ENCODE peak calls at places on chromosome 1, in ten cellular contexts. One of them, this sample, is unnamed.

GRCh38 chr1:11738096-11738495 is 2.2 kb downstream of the AGTRAP start:
- DNase-seq in GM19239: no peak
- DNase-seq in stimulated activated CD4-positive, alpha-beta T cell treated with anti-CD3 and anti-CD28 coated beads, Interleukin-2, amount 100 ng/mL, for 48 hours: no peak
- DNase-seq in mucosa of descending colon: no peak
- DNase-seq in CD8-positive, alpha-beta memory T cell: no peak
- DNase-seq in iPS-NIHi11: no peak
- DNase-seq in NCI-H1092: no peak
- DNase-seq in GM12892: no peak
- DNase-seq in effector CD4-positive, alpha-beta T cell: no peak
- DNase-seq in EL: no peak
- DNase-seq in this sample: no peak

GRCh38 chr1:242477944-242478343 is 46.6 kb downstream of the PLD5 start:
- DNase-seq in GM19239: no peak
- DNase-seq in stimulated activated CD4-positive, alpha-beta T cell treated with anti-CD3 and anti-CD28 coated beads, Interleukin-2, amount 100 ng/mL, for 48 hours: no peak
- DNase-seq in mucosa of descending colon: no peak
- DNase-seq in CD8-positive, alpha-beta memory T cell: no peak
- DNase-seq in iPS-NIHi11: no peak
- DNase-seq in NCI-H1092: peak
- DNase-seq in GM12892: no peak
- DNase-seq in effector CD4-positive, alpha-beta T cell: no peak
- DNase-seq in EL: no peak
- DNase-seq in this sample: no peak

GRCh38 chr1:2984399-2985061 is 36.7 kb upstream of the ACTRT2 start:
- DNase-seq in GM19239: no peak
- DNase-seq in stimulated activated CD4-positive, alpha-beta T cell treated with anti-CD3 and anti-CD28 coated beads, Interleukin-2, amount 100 ng/mL, for 48 hours: no peak
- DNase-seq in mucosa of descending colon: peak
- DNase-seq in CD8-positive, alpha-beta memory T cell: no peak
- DNase-seq in iPS-NIHi11: no peak
- DNase-seq in NCI-H1092: no peak
- DNase-seq in GM12892: no peak
- DNase-seq in effector CD4-positive, alpha-beta T cell: no peak
- DNase-seq in EL: no peak
- DNase-seq in this sample: no peak

GRCh38 chr1:245807954-245808719 is 653.4 kb downstream of the KIF26B start:
- DNase-seq in GM19239: peak
- DNase-seq in stimulated activated CD4-positive, alpha-beta T cell treated with anti-CD3 and anti-CD28 coated beads, Interleukin-2, amount 100 ng/mL, for 48 hours: no peak
- DNase-seq in mucosa of descending colon: no peak
- DNase-seq in CD8-positive, alpha-beta memory T cell: no peak
- DNase-seq in iPS-NIHi11: no peak
- DNase-seq in NCI-H1092: no peak
- DNase-seq in GM12892: no peak
- DNase-seq in effector CD4-positive, alpha-beta T cell: no peak
- DNase-seq in EL: no peak
- DNase-seq in this sample: no peak

GRCh38 chr1:8424539-8425116 is 106.7 kb downstream of the SLC45A1 start:
- DNase-seq in GM19239: no peak
- DNase-seq in stimulated activated CD4-positive, alpha-beta T cell treated with anti-CD3 and anti-CD28 coated beads, Interleukin-2, amount 100 ng/mL, for 48 hours: peak
- DNase-seq in mucosa of descending colon: peak
- DNase-seq in CD8-positive, alpha-beta memory T cell: peak
- DNase-seq in iPS-NIHi11: peak
- DNase-seq in NCI-H1092: no peak
- DNase-seq in GM12892: no peak
- DNase-seq in effector CD4-positive, alpha-beta T cell: peak
- DNase-seq in EL: peak
- DNase-seq in this sample: no peak

GRCh38 chr1:196071452-196071851 is 536.8 kb downstream of the KCNT2 start:
- DNase-seq in GM19239: no peak
- DNase-seq in stimulated activated CD4-positive, alpha-beta T cell treated with anti-CD3 and anti-CD28 coated beads, Interleukin-2, amount 100 ng/mL, for 48 hours: no peak
- DNase-seq in mucosa of descending colon: no peak
- DNase-seq in CD8-positive, alpha-beta memory T cell: no peak
- DNase-seq in iPS-NIHi11: no peak
- DNase-seq in NCI-H1092: no peak
- DNase-seq in GM12892: no peak
- DNase-seq in effector CD4-positive, alpha-beta T cell: no peak
- DNase-seq in EL: no peak
- DNase-seq in this sample: no peak

GRCh38 chr1:158983235-158983634 is 26.5 kb upstream of the IFI16 start:
- DNase-seq in GM19239: no peak
- DNase-seq in stimulated activated CD4-positive, alpha-beta T cell treated with anti-CD3 and anti-CD28 coated beads, Interleukin-2, amount 100 ng/mL, for 48 hours: no peak
- DNase-seq in mucosa of descending colon: no peak
- DNase-seq in CD8-positive, alpha-beta memory T cell: no peak
- DNase-seq in iPS-NIHi11: no peak
- DNase-seq in NCI-H1092: no peak
- DNase-seq in GM12892: no peak
- DNase-seq in effector CD4-positive, alpha-beta T cell: no peak
- DNase-seq in EL: no peak
- DNase-seq in this sample: no peak

GRCh38 chr1:195197116-195197515 is 1411.1 kb downstream of the KCNT2 start:
- DNase-seq in GM19239: no peak
- DNase-seq in stimulated activated CD4-positive, alpha-beta T cell treated with anti-CD3 and anti-CD28 coated beads, Interleukin-2, amount 100 ng/mL, for 48 hours: no peak
- DNase-seq in mucosa of descending colon: no peak
- DNase-seq in CD8-positive, alpha-beta memory T cell: no peak
- DNase-seq in iPS-NIHi11: no peak
- DNase-seq in NCI-H1092: no peak
- DNase-seq in GM12892: no peak
- DNase-seq in effector CD4-positive, alpha-beta T cell: no peak
- DNase-seq in EL: no peak
- DNase-seq in this sample: no peak

GRCh38 chr1:234102591-234102990 is 198.1 kb downstream of the SLC35F3 start:
- DNase-seq in GM19239: no peak
- DNase-seq in stimulated activated CD4-positive, alpha-beta T cell treated with anti-CD3 and anti-CD28 coated beads, Interleukin-2, amount 100 ng/mL, for 48 hours: no peak
- DNase-seq in mucosa of descending colon: no peak
- DNase-seq in CD8-positive, alpha-beta memory T cell: no peak
- DNase-seq in iPS-NIHi11: no peak
- DNase-seq in NCI-H1092: no peak
- DNase-seq in GM12892: no peak
- DNase-seq in effector CD4-positive, alpha-beta T cell: no peak
- DNase-seq in EL: no peak
- DNase-seq in this sample: no peak

GRCh38 chr1:37734629-37735591 is 30.0 kb downstream of the EPHA10 start:
- DNase-seq in GM19239: no peak
- DNase-seq in stimulated activated CD4-positive, alpha-beta T cell treated with anti-CD3 and anti-CD28 coated beads, Interleukin-2, amount 100 ng/mL, for 48 hours: no peak
- DNase-seq in mucosa of descending colon: peak
- DNase-seq in CD8-positive, alpha-beta memory T cell: no peak
- DNase-seq in iPS-NIHi11: peak
- DNase-seq in NCI-H1092: no peak
- DNase-seq in GM12892: no peak
- DNase-seq in effector CD4-positive, alpha-beta T cell: no peak
- DNase-seq in EL: no peak
- DNase-seq in this sample: peak

GRCh38 chr1:89271616-89272015 is 1.0 kb downstream of the GBP5 start:
- DNase-seq in GM19239: no peak
- DNase-seq in stimulated activated CD4-positive, alpha-beta T cell treated with anti-CD3 and anti-CD28 coated beads, Interleukin-2, amount 100 ng/mL, for 48 hours: no peak
- DNase-seq in mucosa of descending colon: no peak
- DNase-seq in CD8-positive, alpha-beta memory T cell: no peak
- DNase-seq in iPS-NIHi11: no peak
- DNase-seq in NCI-H1092: no peak
- DNase-seq in GM12892: no peak
- DNase-seq in effector CD4-positive, alpha-beta T cell: no peak
- DNase-seq in EL: peak
- DNase-seq in this sample: no peak

GRCh38 chr1:42070996-42071395 is 82.2 kb upstream of the GUCA2B start:
- DNase-seq in GM19239: no peak
- DNase-seq in stimulated activated CD4-positive, alpha-beta T cell treated with anti-CD3 and anti-CD28 coated beads, Interleukin-2, amount 100 ng/mL, for 48 hours: no peak
- DNase-seq in mucosa of descending colon: no peak
- DNase-seq in CD8-positive, alpha-beta memory T cell: no peak
- DNase-seq in iPS-NIHi11: no peak
- DNase-seq in NCI-H1092: no peak
- DNase-seq in GM12892: no peak
- DNase-seq in effector CD4-positive, alpha-beta T cell: no peak
- DNase-seq in EL: no peak
- DNase-seq in this sample: no peak

GRCh38 chr1:116002781-116003455 is 26.6 kb downstream of the SLC22A15 start:
- DNase-seq in GM19239: no peak
- DNase-seq in stimulated activated CD4-positive, alpha-beta T cell treated with anti-CD3 and anti-CD28 coated beads, Interleukin-2, amount 100 ng/mL, for 48 hours: no peak
- DNase-seq in mucosa of descending colon: no peak
- DNase-seq in CD8-positive, alpha-beta memory T cell: no peak
- DNase-seq in iPS-NIHi11: no peak
- DNase-seq in NCI-H1092: no peak
- DNase-seq in GM12892: no peak
- DNase-seq in effector CD4-positive, alpha-beta T cell: no peak
- DNase-seq in EL: no peak
- DNase-seq in this sample: no peak

GRCh38 chr1:198651685-198652400 is 13.0 kb downstream of the PTPRC start:
- DNase-seq in GM19239: no peak
- DNase-seq in stimulated activated CD4-positive, alpha-beta T cell treated with anti-CD3 and anti-CD28 coated beads, Interleukin-2, amount 100 ng/mL, for 48 hours: no peak
- DNase-seq in mucosa of descending colon: no peak
- DNase-seq in CD8-positive, alpha-beta memory T cell: no peak
- DNase-seq in iPS-NIHi11: no peak
- DNase-seq in NCI-H1092: no peak
- DNase-seq in GM12892: no peak
- DNase-seq in effector CD4-positive, alpha-beta T cell: no peak
- DNase-seq in EL: no peak
- DNase-seq in this sample: no peak

GRCh38 chr1:117365350-117366280 is 1.6 kb upstream of the MAN1A2 start:
- DNase-seq in GM19239: no peak
- DNase-seq in stimulated activated CD4-positive, alpha-beta T cell treated with anti-CD3 and anti-CD28 coated beads, Interleukin-2, amount 100 ng/mL, for 48 hours: no peak
- DNase-seq in mucosa of descending colon: no peak
- DNase-seq in CD8-positive, alpha-beta memory T cell: no peak
- DNase-seq in iPS-NIHi11: no peak
- DNase-seq in NCI-H1092: no peak
- DNase-seq in GM12892: no peak
- DNase-seq in effector CD4-positive, alpha-beta T cell: no peak
- DNase-seq in EL: peak
- DNase-seq in this sample: no peak

GRCh38 chr1:216005916-216006315 is 417.3 kb downstream of the USH2A start:
- DNase-seq in GM19239: no peak
- DNase-seq in stimulated activated CD4-positive, alpha-beta T cell treated with anti-CD3 and anti-CD28 coated beads, Interleukin-2, amount 100 ng/mL, for 48 hours: no peak
- DNase-seq in mucosa of descending colon: no peak
- DNase-seq in CD8-positive, alpha-beta memory T cell: no peak
- DNase-seq in iPS-NIHi11: no peak
- DNase-seq in NCI-H1092: no peak
- DNase-seq in GM12892: no peak
- DNase-seq in effector CD4-positive, alpha-beta T cell: no peak
- DNase-seq in EL: peak
- DNase-seq in this sample: no peak

GRCh38 chr1:112882271-112882744 is 73.7 kb downstream of the SLC16A1 start:
- DNase-seq in GM19239: no peak
- DNase-seq in stimulated activated CD4-positive, alpha-beta T cell treated with anti-CD3 and anti-CD28 coated beads, Interleukin-2, amount 100 ng/mL, for 48 hours: no peak
- DNase-seq in mucosa of descending colon: no peak
- DNase-seq in CD8-positive, alpha-beta memory T cell: no peak
- DNase-seq in iPS-NIHi11: no peak
- DNase-seq in NCI-H1092: no peak
- DNase-seq in GM12892: no peak
- DNase-seq in effector CD4-positive, alpha-beta T cell: no peak
- DNase-seq in EL: no peak
- DNase-seq in this sample: no peak

GRCh38 chr1:176119549-176119948 is 87.5 kb downstream of the COP1 start:
- DNase-seq in GM19239: no peak
- DNase-seq in stimulated activated CD4-positive, alpha-beta T cell treated with anti-CD3 and anti-CD28 coated beads, Interleukin-2, amount 100 ng/mL, for 48 hours: no peak
- DNase-seq in mucosa of descending colon: no peak
- DNase-seq in CD8-positive, alpha-beta memory T cell: no peak
- DNase-seq in iPS-NIHi11: peak
- DNase-seq in NCI-H1092: no peak
- DNase-seq in GM12892: no peak
- DNase-seq in effector CD4-positive, alpha-beta T cell: no peak
- DNase-seq in EL: peak
- DNase-seq in this sample: no peak

GRCh38 chr1:112713466-112714312 is 1.4 kb downstream of the PPM1J start:
- DNase-seq in GM19239: peak
- DNase-seq in stimulated activated CD4-positive, alpha-beta T cell treated with anti-CD3 and anti-CD28 coated beads, Interleukin-2, amount 100 ng/mL, for 48 hours: no peak
- DNase-seq in mucosa of descending colon: no peak
- DNase-seq in CD8-positive, alpha-beta memory T cell: no peak
- DNase-seq in iPS-NIHi11: no peak
- DNase-seq in NCI-H1092: no peak
- DNase-seq in GM12892: peak
- DNase-seq in effector CD4-positive, alpha-beta T cell: no peak
- DNase-seq in EL: no peak
- DNase-seq in this sample: no peak

GRCh38 chr1:154755858-154756730 is 114.0 kb downstream of the KCNN3 start:
- DNase-seq in GM19239: no peak
- DNase-seq in stimulated activated CD4-positive, alpha-beta T cell treated with anti-CD3 and anti-CD28 coated beads, Interleukin-2, amount 100 ng/mL, for 48 hours: no peak
- DNase-seq in mucosa of descending colon: no peak
- DNase-seq in CD8-positive, alpha-beta memory T cell: no peak
- DNase-seq in iPS-NIHi11: no peak
- DNase-seq in NCI-H1092: no peak
- DNase-seq in GM12892: no peak
- DNase-seq in effector CD4-positive, alpha-beta T cell: no peak
- DNase-seq in EL: peak
- DNase-seq in this sample: no peak

GRCh38 chr1:30371888-30372791 is 351.2 kb downstream of the MATN1 start:
- DNase-seq in GM19239: no peak
- DNase-seq in stimulated activated CD4-positive, alpha-beta T cell treated with anti-CD3 and anti-CD28 coated beads, Interleukin-2, amount 100 ng/mL, for 48 hours: no peak
- DNase-seq in mucosa of descending colon: no peak
- DNase-seq in CD8-positive, alpha-beta memory T cell: no peak
- DNase-seq in iPS-NIHi11: no peak
- DNase-seq in NCI-H1092: no peak
- DNase-seq in GM12892: no peak
- DNase-seq in effector CD4-positive, alpha-beta T cell: no peak
- DNase-seq in EL: no peak
- DNase-seq in this sample: no peak

GRCh38 chr1:151837197-151837596 is 2.4 kb downstream of the C2CD4D start:
- DNase-seq in GM19239: no peak
- DNase-seq in stimulated activated CD4-positive, alpha-beta T cell treated with anti-CD3 and anti-CD28 coated beads, Interleukin-2, amount 100 ng/mL, for 48 hours: no peak
- DNase-seq in mucosa of descending colon: no peak
- DNase-seq in CD8-positive, alpha-beta memory T cell: peak
- DNase-seq in iPS-NIHi11: no peak
- DNase-seq in NCI-H1092: no peak
- DNase-seq in GM12892: no peak
- DNase-seq in effector CD4-positive, alpha-beta T cell: peak
- DNase-seq in EL: no peak
- DNase-seq in this sample: no peak

GRCh38 chr1:147721711-147722110 is 38.7 kb downstream of the GJA5 start:
- DNase-seq in GM19239: no peak
- DNase-seq in stimulated activated CD4-positive, alpha-beta T cell treated with anti-CD3 and anti-CD28 coated beads, Interleukin-2, amount 100 ng/mL, for 48 hours: no peak
- DNase-seq in mucosa of descending colon: no peak
- DNase-seq in CD8-positive, alpha-beta memory T cell: no peak
- DNase-seq in iPS-NIHi11: no peak
- DNase-seq in NCI-H1092: no peak
- DNase-seq in GM12892: no peak
- DNase-seq in effector CD4-positive, alpha-beta T cell: no peak
- DNase-seq in EL: peak
- DNase-seq in this sample: no peak

GRCh38 chr1:15245593-15246325 is 1.3 kb upstream of the FHAD1 start:
- DNase-seq in GM19239: no peak
- DNase-seq in stimulated activated CD4-positive, alpha-beta T cell treated with anti-CD3 and anti-CD28 coated beads, Interleukin-2, amount 100 ng/mL, for 48 hours: no peak
- DNase-seq in mucosa of descending colon: no peak
- DNase-seq in CD8-positive, alpha-beta memory T cell: no peak
- DNase-seq in iPS-NIHi11: no peak
- DNase-seq in NCI-H1092: no peak
- DNase-seq in GM12892: no peak
- DNase-seq in effector CD4-positive, alpha-beta T cell: no peak
- DNase-seq in EL: peak
- DNase-seq in this sample: no peak

GRCh38 chr1:164320780-164321683 is 238.0 kb upstream of the PBX1 start:
- DNase-seq in GM19239: no peak
- DNase-seq in stimulated activated CD4-positive, alpha-beta T cell treated with anti-CD3 and anti-CD28 coated beads, Interleukin-2, amount 100 ng/mL, for 48 hours: no peak
- DNase-seq in mucosa of descending colon: peak
- DNase-seq in CD8-positive, alpha-beta memory T cell: no peak
- DNase-seq in iPS-NIHi11: peak
- DNase-seq in NCI-H1092: peak
- DNase-seq in GM12892: no peak
- DNase-seq in effector CD4-positive, alpha-beta T cell: no peak
- DNase-seq in EL: peak
- DNase-seq in this sample: no peak

GRCh38 chr1:975896-976683 is 5.8 kb downstream of the PERM1 start:
- DNase-seq in GM19239: peak
- DNase-seq in stimulated activated CD4-positive, alpha-beta T cell treated with anti-CD3 and anti-CD28 coated beads, Interleukin-2, amount 100 ng/mL, for 48 hours: peak
- DNase-seq in mucosa of descending colon: peak
- DNase-seq in CD8-positive, alpha-beta memory T cell: peak
- DNase-seq in iPS-NIHi11: peak
- DNase-seq in NCI-H1092: no peak
- DNase-seq in GM12892: peak
- DNase-seq in effector CD4-positive, alpha-beta T cell: no peak
- DNase-seq in EL: peak
- DNase-seq in this sample: no peak

GRCh38 chr1:62213075-62213914 is 18.6 kb downstream of the L1TD1 start:
- DNase-seq in GM19239: no peak
- DNase-seq in stimulated activated CD4-positive, alpha-beta T cell treated with anti-CD3 and anti-CD28 coated beads, Interleukin-2, amount 100 ng/mL, for 48 hours: no peak
- DNase-seq in mucosa of descending colon: no peak
- DNase-seq in CD8-positive, alpha-beta memory T cell: no peak
- DNase-seq in iPS-NIHi11: no peak
- DNase-seq in NCI-H1092: no peak
- DNase-seq in GM12892: no peak
- DNase-seq in effector CD4-positive, alpha-beta T cell: no peak
- DNase-seq in EL: no peak
- DNase-seq in this sample: no peak

GRCh38 chr1:10207810-10208209 is 2.6 kb upstream of the KIF1B start:
- DNase-seq in GM19239: no peak
- DNase-seq in stimulated activated CD4-positive, alpha-beta T cell treated with anti-CD3 and anti-CD28 coated beads, Interleukin-2, amount 100 ng/mL, for 48 hours: no peak
- DNase-seq in mucosa of descending colon: no peak
- DNase-seq in CD8-positive, alpha-beta memory T cell: no peak
- DNase-seq in iPS-NIHi11: no peak
- DNase-seq in NCI-H1092: no peak
- DNase-seq in GM12892: no peak
- DNase-seq in effector CD4-positive, alpha-beta T cell: no peak
- DNase-seq in EL: no peak
- DNase-seq in this sample: no peak

This sample was measured in iPS DF 6.9.